ENCODE peak calls at places on chromosomes 2 and 18, in six cellular contexts. O is NCI-H2081, L is NCI-H187, I is skeletal muscle cell, F is NCI-H524, K is Calu3. W is an unnamed sample.

GRCh38 chr2:191806396-191806795 is 40.5 kb downstream of the CAVIN2 start:
- DNase-seq in F (no peak), O (no peak), K (no peak), I (no peak), L (no peak), W (no peak)

GRCh38 chr18:44546954-44547353 is 133.7 kb upstream of the SETBP1 start:
- DNase-seq in F (no peak), O (no peak), K (no peak), L (no peak), I (no peak), W (no peak)

GRCh38 chr2:237861-238260 is 26.0 kb downstream of the SH3YL1 start:
- DNase-seq in I (no peak), L (no peak), K (no peak), O (no peak), F (no peak), W (no peak)

GRCh38 chr2:106572541-106573148 is 85.5 kb downstream of the CD8B2 start:
- DNase-seq in I (no peak), O (peak), F (peak), K (peak), L (no peak), W (peak)

GRCh38 chr2:79219383-79219988 is 59.9 kb upstream of the REG3A start:
- DNase-seq in O (peak), I (no peak), F (peak), L (no peak), K (peak), W (peak)

GRCh38 chr2:232836934-232837333 is 33.1 kb upstream of the SNORC start:
- DNase-seq in K (no peak), I (no peak), O (no peak), L (no peak), F (no peak), W (no peak)

GRCh38 chr2:230930928-230931555 is 6.0 kb upstream of the GPR55 start:
- DNase-seq in I (no peak), L (no peak), K (no peak), O (no peak), F (no peak), W (no peak)

GRCh38 chr18:74331404-74331803 is 15.8 kb downstream of the C18orf63 start:
- DNase-seq in F (peak), L (no peak), K (peak), I (no peak), O (peak), W (peak)

GRCh38 chr18:54359233-54359632 is 1.5 kb downstream of the C18orf54 start:
- DNase-seq in L (no peak), O (no peak), K (no peak), I (no peak), F (no peak), W (no peak)

GRCh38 chr2:85250045-85250444 is 77.7 kb downstream of the TGOLN2 start:
- DNase-seq in I (no peak), L (no peak), F (no peak), K (no peak), O (no peak), W (peak)

GRCh38 chr2:192161670-192162290 is 33.0 kb downstream of the TMEFF2 start:
- DNase-seq in L (no peak), K (no peak), O (no peak), F (no peak), I (no peak), W (no peak)

GRCh38 chr18:14124689-14125088 is 7.5 kb downstream of the ZNF519 start:
- DNase-seq in F (no peak), K (no peak), I (no peak), L (no peak), O (no peak), W (no peak)

GRCh38 chr2:218221015-218221414 is 4.0 kb downstream of the ARPC2 start:
- DNase-seq in L (no peak), F (no peak), I (no peak), O (peak), K (no peak), W (no peak)

GRCh38 chr2:189115126-189115525 is 64.4 kb downstream of the COL5A2 start:
- DNase-seq in L (no peak), I (no peak), K (no peak), O (peak), F (peak), W (peak)

GRCh38 chr2:17620841-17621240 is 80.3 kb downstream of the VSNL1 start:
- DNase-seq in L (no peak), F (no peak), O (no peak), I (no peak), K (no peak), W (no peak)

GRCh38 chr18:36496022-36496421 is 198.5 kb downstream of the FHOD3 start:
- DNase-seq in O (no peak), K (no peak), F (no peak), L (no peak), I (no peak), W (peak)

GRCh38 chr18:30094556-30094955 is 948.0 kb downstream of the DSC3 start:
- DNase-seq in I (peak), F (no peak), L (no peak), O (no peak), K (no peak), W (peak)

GRCh38 chr2:145555360-145555759 is 1035.4 kb upstream of the ZEB2 start:
- DNase-seq in O (no peak), K (no peak), L (no peak), F (no peak), I (no peak), W (no peak)

GRCh38 chr18:29191263-29191662 is 1014.3 kb upstream of the CDH2 start:
- DNase-seq in O (no peak), L (no peak), I (no peak), K (peak), F (peak), W (peak)